ENCODE peak calls at places on chromosomes 3 and 15, in five cellular contexts. D, X, J, O and M are unnamed samples.

GRCh38 chr3:135083179-135083578 is 288.1 kb downstream of the EPHB1 start:
- DNase-seq in D (no peak), X (no peak), J (no peak), O (no peak), M (no peak)

GRCh38 chr15:66494262-66494661 is 3.3 kb downstream of the SNAPC5 start:
- DNase-seq in D (no peak), X (no peak), J (no peak), O (no peak), M (no peak)

GRCh38 chr3:3923619-3924018 is 124.4 kb downstream of the LRRN1 start:
- DNase-seq in D (no peak), X (no peak), J (no peak), O (no peak), M (no peak)

GRCh38 chr15:25184356-25185155 is 229.8 kb downstream of the SNRPN start:
- DNase-seq in D (peak; percentile 3), X (peak; percentile 50), J (no peak), O (peak; percentile 34), M (no peak)

GRCh38 chr3:46662771-46663551 is 30.5 kb downstream of the ALS2CL start:
- DNase-seq in D (no peak), X (peak; percentile 59), J (no peak), O (peak; percentile 39), M (peak; percentile 80)

GRCh38 chr3:17298038-17298437 is 413.3 kb downstream of the PLCL2 start:
- DNase-seq in D (no peak), X (no peak), J (no peak), O (no peak), M (no peak)

GRCh38 chr15:31300981-31301686 is 25.5 kb upstream of the KLF13 start:
- DNase-seq in D (no peak), X (peak; percentile 44), J (no peak), O (no peak), M (no peak)

GRCh38 chr3:28646435-28646834 is 297.8 kb upstream of the AZI2 start:
- DNase-seq in D (no peak), X (no peak), J (no peak), O (no peak), M (no peak)

GRCh38 chr3:184059424-184059823 is 6.6 kb downstream of the HTR3C start:
- DNase-seq in D (no peak), X (no peak), J (no peak), O (no peak), M (no peak)

GRCh38 chr3:65732060-65732933 is 306.4 kb downstream of the MAGI1 start:
- DNase-seq in D (no peak), X (no peak), J (peak; percentile 5), O (no peak), M (no peak)

GRCh38 chr3:120093923-120094775 is at the start of gene GSK3B:
- DNase-seq in D (peak; percentile 99), X (no peak), J (no peak), O (peak; percentile 98), M (peak; percentile 84)

GRCh38 chr15:39908186-39908585 is 11.9 kb downstream of the GPR176 start:
- DNase-seq in D (no peak), X (no peak), J (peak; percentile 50), O (no peak), M (no peak)

GRCh38 chr3:129282727-129283327 is 4.2 kb downstream of the HMCES start:
- DNase-seq in D (no peak), X (no peak), J (peak; percentile 33), O (no peak), M (no peak)

GRCh38 chr3:70726096-70726745 is 413.8 kb upstream of the MDFIC2 start:
- DNase-seq in D (no peak), X (no peak), J (no peak), O (no peak), M (no peak)

GRCh38 chr3:30607032-30607833 is 832 bp downstream of the TGFBR2 start:
- DNase-seq in D (peak; percentile 82), X (peak; percentile 86), J (no peak), O (peak; percentile 95), M (peak; percentile 57)

GRCh38 chr3:190591080-190591479 is 77.2 kb downstream of the IL1RAP start:
- DNase-seq in D (no peak), X (no peak), J (no peak), O (no peak), M (no peak)

GRCh38 chr3:113745273-113746068 is 578 bp downstream of the NAA50 start:
- DNase-seq in D (peak; percentile 36), X (peak; percentile 88), J (no peak), O (peak; percentile 87), M (peak; percentile 53)

GRCh38 chr3:196192036-196193001 is 18.9 kb downstream of the ZDHHC19 start:
- DNase-seq in D (peak; percentile 29), X (no peak), J (no peak), O (peak; percentile 86), M (no peak)

GRCh38 chr3:190083631-190084030 is 37.1 kb downstream of the P3H2 start:
- DNase-seq in D (no peak), X (no peak), J (no peak), O (no peak), M (no peak)

GRCh38 chr3:44326035-44326434 is 12.5 kb upstream of the TCAIM start:
- DNase-seq in D (no peak), X (no peak), J (no peak), O (no peak), M (no peak)

GRCh38 chr3:122890077-122890484 is 95.2 kb downstream of the SLC49A4 start:
- DNase-seq in D (peak; percentile 70), X (peak; percentile 71), J (peak; percentile 63), O (no peak), M (no peak)

GRCh38 chr3:9279959-9280358 is 30.5 kb upstream of the SRGAP3 start:
- DNase-seq in D (no peak), X (no peak), J (no peak), O (no peak), M (peak; percentile 33)

GRCh38 chr3:37240170-37240945 is 66.0 kb upstream of the LRRFIP2 start:
- DNase-seq in D (no peak), X (no peak), J (no peak), O (no peak), M (no peak)

GRCh38 chr15:98924311-98925049 is 83.1 kb downstream of the PGPEP1L start:
- DNase-seq in D (no peak), X (no peak), J (no peak), O (no peak), M (no peak)

GRCh38 chr3:17301271-17301670 is 416.5 kb downstream of the PLCL2 start:
- DNase-seq in D (no peak), X (no peak), J (no peak), O (no peak), M (no peak)

GRCh38 chr3:129016366-129016724 is 15.2 kb downstream of the EFCC1 start:
- DNase-seq in D (no peak), X (no peak), J (no peak), O (peak; percentile 63), M (no peak)

GRCh38 chr3:101643861-101644613 is 32.9 kb downstream of the ZBTB11 start:
- DNase-seq in D (no peak), X (no peak), J (peak; percentile 5), O (no peak), M (no peak)

GRCh38 chr3:13352621-13353131 is 67.4 kb downstream of the NUP210 start:
- DNase-seq in D (no peak), X (no peak), J (no peak), O (peak; percentile 58), M (no peak)

GRCh38 chr3:13358051-13358450 is 62.1 kb downstream of the NUP210 start:
- DNase-seq in D (no peak), X (no peak), J (no peak), O (peak; percentile 65), M (no peak)

GRCh38 chr3:13349823-13350222 is 70.3 kb downstream of the NUP210 start:
- DNase-seq in D (no peak), X (no peak), J (no peak), O (no peak), M (no peak)

GRCh38 chr3:13357074-13357473 is 63.0 kb downstream of the NUP210 start:
- DNase-seq in D (no peak), X (no peak), J (no peak), O (peak; percentile 25), M (no peak)

DNA sequence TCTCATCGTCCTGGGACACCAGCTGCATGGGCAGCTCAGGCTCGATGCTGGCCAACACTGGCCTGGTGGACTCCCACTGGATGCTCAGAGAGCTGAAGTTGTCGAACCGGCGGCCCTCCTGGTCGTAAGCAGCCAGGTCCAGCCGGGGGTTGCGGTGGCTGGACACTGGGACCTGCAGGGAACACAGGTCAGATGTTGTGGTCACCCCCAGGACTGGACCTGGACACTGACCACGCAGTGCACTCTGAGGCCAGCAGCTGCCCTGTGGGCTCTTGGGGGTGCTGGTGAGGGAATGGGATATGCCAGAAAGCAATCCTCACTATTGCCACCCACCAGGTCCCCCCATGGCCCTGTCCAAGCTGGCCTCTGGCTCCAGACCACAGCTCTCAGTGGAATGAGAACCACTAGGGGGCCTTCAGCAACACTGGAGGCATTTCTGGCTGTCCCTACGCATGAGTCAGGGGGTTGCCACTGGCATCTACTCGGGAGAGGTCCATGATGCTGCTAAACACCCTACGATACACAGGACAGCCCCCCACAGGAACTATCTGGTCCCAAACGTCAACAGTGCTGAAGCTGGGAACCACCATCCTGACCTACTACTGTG is 66.1 kb downstream of the NUP210 start:
- DNase-seq in D (no peak), X (no peak), J (no peak), O (peak; percentile 57), M (no peak)
- TF ChIP-seq CTCF in D (peak; percentile 21), X (no peak), J (no peak), O (no peak), M (no peak)

GRCh38 chr15:57439128-57440030 is 63.1 kb downstream of the CGNL1 start:
- DNase-seq in D (no peak), X (no peak), J (no peak), O (no peak), M (no peak)
- H3K27me3 ChIP-seq in D (no peaks in the 10 kb centered on the region), X (no peaks in the 10 kb centered on the region), J (no peaks in the 10 kb centered on the region), O (no peaks in the 10 kb centered on the region), M (no peaks in the 10 kb centered on the region)

DNA sequence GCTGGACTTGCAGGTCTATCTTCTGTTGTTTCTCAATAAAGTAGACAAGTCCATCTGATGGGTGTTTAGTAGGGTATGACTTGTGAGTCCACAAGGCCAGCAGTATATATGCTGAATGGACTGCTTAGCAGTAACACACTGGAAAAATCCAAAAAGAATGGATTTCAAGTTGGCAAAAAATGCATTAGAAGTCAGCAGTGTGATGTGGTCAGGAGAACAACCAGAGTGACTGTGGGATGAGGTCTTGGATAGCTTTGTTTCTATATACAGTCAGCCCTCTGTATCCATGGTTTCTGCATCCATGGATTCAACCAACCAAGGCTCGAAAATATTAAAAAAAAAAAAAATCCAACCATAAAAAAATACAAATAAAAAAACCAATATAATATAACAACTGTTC is 55.8 kb downstream of the LPP start:
- DNase-seq in D (no peak), X (no peak), J (no peak), O (no peak), M (no peak)
- H3K4me3 ChIP-seq in D (no peak overlapping the region), X (no peak overlapping the region), J (no peak overlapping the region), O (no peak overlapping the region), M (no peak overlapping the region)

DNA sequence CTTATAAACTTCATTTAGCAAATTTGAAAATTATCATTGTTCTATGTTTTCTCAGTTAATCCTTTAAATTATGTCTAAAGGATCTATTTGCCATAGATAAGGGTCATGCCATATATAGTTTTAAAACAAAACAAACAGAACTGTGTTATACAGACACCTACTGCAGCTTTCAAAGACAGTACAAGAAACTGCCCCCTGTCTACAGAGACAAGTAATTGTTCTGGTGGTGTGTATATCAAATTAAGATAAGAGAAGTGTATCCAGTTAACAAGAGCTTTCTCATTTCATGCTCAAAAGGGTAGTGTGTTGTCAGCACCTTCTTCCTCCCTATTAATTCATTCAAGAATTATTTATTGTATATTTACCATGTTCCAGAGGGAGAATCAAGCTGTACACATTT is 201.2 kb downstream of the FMN1 start:
- DNase-seq in D (no peak), X (no peak), J (no peak), O (no peak), M (no peak)
- TF ChIP-seq CTCF in D (no peak), X (no peak), J (peak; percentile 29), O (no peak), M (peak; percentile 24)